ENCODE peak calls at places on chromosomes 16 and 17, in eight cellular contexts. T, W, N, H, P, O, Y and F are unnamed samples. For H3K4me1, the result is how much of the 10 kb centered on the place peaks cover.

GRCh38 chr16:53745126-53745525 is 41.2 kb downstream of the FTO start:
- DNase-seq in O (no peak), H (no peak), Y (no peak), T (no peak), N (peak), P (no peak), W (no peak), F (no peak)

GRCh38 chr16:49641250-49641649 is 214.7 kb downstream of the ZNF423 start:
- DNase-seq in Y (peak), T (no peak), N (no peak), H (no peak), P (no peak), W (no peak), O (no peak), F (no peak)

GRCh38 chr17:30549864-30550511 is 72.8 kb downstream of the GOSR1 start:
- DNase-seq in N (no peak), Y (no peak), O (no peak), H (no peak), T (no peak), P (no peak), W (no peak), F (no peak)

GRCh38 chr16:2910441-2910840 is 1.3 kb upstream of the FLYWCH1 start:
- DNase-seq in T (peak), O (no peak), H (no peak), Y (no peak), P (no peak), N (no peak), W (no peak), F (no peak)

GRCh38 chr16:71674229-71674628 is 48.2 kb downstream of the MARVELD3 start:
- DNase-seq in P (no peak), H (no peak), N (no peak), O (no peak), W (no peak), T (no peak), Y (no peak), F (no peak)

GRCh38 chr17:50908860-50909764 is 43.0 kb upstream of the TOB1 start:
- DNase-seq in P (no peak), N (no peak), H (peak), W (no peak), T (no peak), O (no peak), Y (peak), F (peak)

GRCh38 chr16:1150511-1150982 is 2.4 kb upstream of the CACNA1H start:
- DNase-seq in O (peak), P (no peak), T (peak), N (no peak), Y (no peak), H (no peak), W (no peak), F (no peak)

GRCh38 chr17:62791235-62792121 is 16.6 kb downstream of the MARCHF10 start:
- DNase-seq in O (peak), H (no peak), N (peak), P (no peak), W (no peak), Y (no peak), T (peak), F (no peak)

GRCh38 chr16:745739-746138 is 4.9 kb upstream of the CIAO3 start:
- DNase-seq in T (no peak), P (no peak), O (peak), Y (no peak), N (no peak), H (no peak), W (peak), F (peak)

GRCh38 chr17:4838306-4838785 is 5.2 kb downstream of the MINK1 start:
- DNase-seq in N (no peak), T (no peak), W (no peak), O (no peak), H (no peak), Y (no peak), P (no peak), F (no peak)

GRCh38 chr17:12959441-12959840 is 58.4 kb downstream of the ELAC2 start:
- DNase-seq in W (no peak), O (no peak), H (no peak), N (peak), P (no peak), T (peak), Y (no peak), F (no peak)

GRCh38 chr17:80760501-80760900 is 215.9 kb downstream of the RPTOR start:
- DNase-seq in T (no peak), W (peak), O (no peak), Y (no peak), H (no peak), N (no peak), P (no peak), F (no peak)

GRCh38 chr17:8681175-8681949 is 50.8 kb upstream of the MYH10 start:
- DNase-seq in T (peak), H (peak), O (no peak), W (no peak), N (peak), Y (no peak), P (no peak), F (no peak)

GRCh38 chr16:5430598-5430997 is 333.0 kb upstream of the EEF2KMT start:
- DNase-seq in O (no peak), N (no peak), P (no peak), T (no peak), W (no peak), Y (no peak), H (no peak), F (no peak)

GRCh38 chr16:77059441-77059840 is 131.5 kb upstream of the MON1B start:
- DNase-seq in O (no peak), N (peak), H (no peak), Y (no peak), T (no peak), W (no peak), P (no peak), F (no peak)

GRCh38 chr17:19288453-19288852 is 51.3 kb downstream of the EPN2 start:
- DNase-seq in T (no peak), W (no peak), P (peak), N (peak), H (no peak), O (no peak), Y (no peak), F (no peak)

GRCh38 chr16:58487566-58488351 is 12.2 kb upstream of the NDRG4 start:
- DNase-seq in N (peak), Y (peak), T (peak), P (peak), W (peak), O (peak), H (peak), F (peak)

GRCh38 chr17:81370304-81370703 is 25.0 kb upstream of the BAHCC1 start:
- DNase-seq in P (no peak), O (no peak), H (no peak), Y (no peak), W (no peak), T (no peak), N (no peak), F (no peak)

GRCh38 chr17:63001689-63002394 is 35.8 kb downstream of the TANC2 start:
- DNase-seq in P (no peak), N (no peak), O (no peak), W (no peak), Y (no peak), H (no peak), T (no peak), F (no peak)

GRCh38 chr17:73960469-73960868 is 243.0 kb upstream of the RPL38 start:
- DNase-seq in T (no peak), W (no peak), Y (no peak), N (no peak), H (no peak), O (no peak), P (no peak), F (no peak)

GRCh38 chr17:58400826-58401225 is 16.5 kb downstream of the RNF43 start:
- DNase-seq in O (no peak), P (no peak), N (no peak), Y (no peak), T (no peak), W (no peak), H (no peak), F (no peak)

GRCh38 chr17:38897671-38898290 is 27.6 kb upstream of the LASP1NB start:
- DNase-seq in P (no peak), N (no peak), W (no peak), H (no peak), Y (no peak), O (no peak), T (no peak), F (no peak)

GRCh38 chr17:38898812-38899348 is 26.5 kb upstream of the LASP1NB start:
- DNase-seq in H (no peak), N (peak), O (no peak), Y (no peak), P (no peak), W (peak), T (no peak), F (peak)

GRCh38 chr17:38896373-38896954 is 26.6 kb downstream of the LASP1 start:
- DNase-seq in Y (no peak), W (no peak), H (no peak), P (no peak), O (no peak), N (no peak), T (peak), F (no peak)

GRCh38 chr17:38897176-38897575 is 27.3 kb downstream of the LASP1 start:
- DNase-seq in O (no peak), Y (no peak), H (peak), W (peak), T (peak), P (no peak), N (peak), F (no peak)

DNA sequence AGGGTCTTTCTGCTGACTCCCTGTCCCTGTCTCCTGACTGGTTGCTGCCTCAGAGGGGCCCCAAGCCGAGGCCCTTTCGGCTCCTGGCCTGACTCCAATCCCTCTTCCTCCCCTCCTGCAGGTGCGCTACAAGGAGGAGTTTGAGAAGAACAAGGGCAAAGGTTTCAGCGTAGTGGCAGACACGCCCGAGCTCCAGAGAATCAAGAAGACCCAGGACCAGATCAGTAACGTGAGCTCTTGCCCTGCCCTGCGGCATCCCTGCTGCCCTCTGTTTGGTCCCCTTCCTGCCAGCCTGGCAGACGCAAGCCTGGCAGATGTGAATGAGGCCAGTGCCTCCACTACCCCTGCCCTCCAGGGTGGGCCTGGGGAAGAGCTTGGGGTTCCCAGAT is 27.1 kb upstream of the LASP1NB start:
- DNase-seq in W (peak), H (no peak), T (no peak), O (no peak), Y (no peak), N (no peak), P (no peak), F (no peak)
- H3K4me1 ChIP-seq in W (under half), H (half or more), T (under half), O (half or more), Y (under half), N (under half), P (under half), F (half or more)

GRCh38 chr17:2067048-2067452 is 12.1 kb downstream of the HIC1 start:
- DNase-seq in P (no peak), O (no peak), T (no peak), N (no peak), Y (no peak), H (no peak), W (no peak), F (no peak)

GRCh38 chr17:2068101-2068518 is 13.2 kb downstream of the HIC1 start:
- DNase-seq in H (no peak), W (no peak), P (no peak), T (peak), N (peak), O (no peak), Y (no peak), F (no peak)

GRCh38 chr17:2067559-2067958 is 12.7 kb downstream of the HIC1 start:
- DNase-seq in P (no peak), H (no peak), T (peak), N (peak), W (no peak), O (no peak), Y (no peak), F (no peak)

GRCh38 chr17:2070241-2071023 is 15.5 kb downstream of the HIC1 start:
- DNase-seq in Y (peak), N (no peak), P (no peak), T (no peak), W (no peak), H (no peak), O (no peak), F (no peak)

GRCh38 chr17:2068589-2069051 is 13.7 kb downstream of the HIC1 start:
- DNase-seq in T (peak), N (peak), Y (no peak), P (no peak), O (no peak), W (no peak), H (no peak), F (no peak)
- H3K4me1 ChIP-seq in T (half or more), N (under half), Y (under half), P (under half), O (under half), W (under half), H (half or more), F (half or more)

GRCh38 chr17:65307366-65308316 is 170.5 kb downstream of the RGS9 start:
- DNase-seq in N (no peak), T (no peak), W (no peak), Y (no peak), H (no peak), O (no peak), P (no peak), F (no peak)
- H3K4me1 ChIP-seq in N (under half), T (under half), W (under half), Y (under half), H (under half), O (under half), P (under half), F (under half)

GRCh38 chr17:17772231-17772630 is 64.6 kb downstream of the SREBF1 start:
- DNase-seq in N (no peak), Y (no peak), O (no peak), W (no peak), T (no peak), P (no peak), H (no peak), F (no peak)
- H3K4me1 ChIP-seq in N (under half), Y (under half), O (under half), W (under half), T (under half), P (under half), H (half or more), F (under half)